ENCODE peak calls at places on chromosome 2, in seven cellular contexts. R is bronchial epithelial cell, V is GM13976, C is fibroblast of the aortic adventitia, Q is mucosa of descending colon, L is nephron progenitor cell, J is fibroblast of pulmonary artery. A is an unnamed sample.

GRCh38 chr2:43110442-43110871 is 115.9 kb downstream of the ZFP36L2 start:
- DNase-seq in R (no peak), V (no peak), C (peak), Q (no peak), L (no peak), J (peak), A (no peak)

GRCh38 chr2:168454737-168455691 is 1.1 kb upstream of the CERS6 start:
- DNase-seq in R (no peak), V (no peak), C (no peak), Q (no peak), L (no peak), J (no peak), A (no peak)

GRCh38 chr2:168686485-168687191 is 115.8 kb upstream of the NOSTRIN start:
- DNase-seq in R (peak), V (no peak), C (peak), Q (no peak), L (no peak), J (peak), A (no peak)

GRCh38 chr2:31940920-31941319 is 69.9 kb downstream of the MEMO1 start:
- DNase-seq in R (peak), V (no peak), C (no peak), Q (no peak), L (no peak), J (no peak), A (no peak)

GRCh38 chr2:138676654-138677053 is 103.5 kb downstream of the NXPH2 start:
- DNase-seq in R (peak), V (no peak), C (no peak), Q (no peak), L (no peak), J (no peak), A (peak)

GRCh38 chr2:238107525-238108422 is 7.6 kb downstream of the ESPNL start:
- DNase-seq in R (no peak), V (peak), C (no peak), Q (peak), L (no peak), J (no peak), A (no peak)

GRCh38 chr2:204010611-204011560 is 74.3 kb downstream of the ICOS start:
- DNase-seq in R (peak), V (no peak), C (no peak), Q (no peak), L (no peak), J (no peak), A (no peak)

GRCh38 chr2:167388497-167388896 is 500.2 kb downstream of the XIRP2 start:
- DNase-seq in R (no peak), V (no peak), C (no peak), Q (no peak), L (no peak), J (no peak), A (no peak)

GRCh38 chr2:75561566-75562512 is 1.1 kb upstream of the EVA1A start:
- DNase-seq in R (peak), V (peak), C (no peak), Q (no peak), L (no peak), J (no peak), A (no peak)

GRCh38 chr2:151078889-151079288 is 182.8 kb downstream of the RBM43 start:
- DNase-seq in R (no peak), V (no peak), C (no peak), Q (no peak), L (no peak), J (no peak), A (no peak)

GRCh38 chr2:105438104-105438929 is 39.5 kb upstream of the FHL2 start:
- DNase-seq in R (no peak), V (no peak), C (peak), Q (peak), L (peak), J (peak), A (no peak)

GRCh38 chr2:230068658-230069080 is at the start of gene SLC16A14:
- DNase-seq in R (peak), V (peak), C (peak), Q (no peak), L (peak), J (peak), A (peak)

GRCh38 chr2:20223345-20224190 is 1.4 kb downstream of the SDC1 start:
- DNase-seq in R (no peak), V (no peak), C (peak), Q (peak), L (peak), J (peak), A (no peak)

GRCh38 chr2:5839563-5839962 is 147.4 kb downstream of the SOX11 start:
- DNase-seq in R (no peak), V (no peak), C (no peak), Q (no peak), L (peak), J (no peak), A (no peak)

GRCh38 chr2:108588070-108588668 is 53.9 kb downstream of the LIMS1 start:
- DNase-seq in R (peak), V (no peak), C (peak), Q (no peak), L (no peak), J (peak), A (no peak)

GRCh38 chr2:84741182-84741822 is 139.6 kb downstream of the TRABD2A start:
- DNase-seq in R (peak), V (peak), C (peak), Q (peak), L (no peak), J (peak), A (no peak)

GRCh38 chr2:230928701-230929380 is 3.8 kb upstream of the GPR55 start:
- DNase-seq in R (no peak), V (no peak), C (no peak), Q (peak), L (no peak), J (no peak), A (no peak)

GRCh38 chr2:157061799-157062198 is 195.7 kb upstream of the GALNT5 start:
- DNase-seq in R (no peak), V (no peak), C (no peak), Q (no peak), L (no peak), J (no peak), A (no peak)

GRCh38 chr2:175742367-175742766 is 259.7 kb downstream of the LNPK start:
- DNase-seq in R (peak), V (no peak), C (peak), Q (no peak), L (no peak), J (no peak), A (no peak)

GRCh38 chr2:41869542-41870256 is 178.1 kb upstream of the PKDCC start:
- DNase-seq in R (peak), V (peak), C (peak), Q (peak), L (peak), J (peak), A (no peak)

GRCh38 chr2:95334916-95335641 is 37.9 kb downstream of the KCNIP3 start:
- DNase-seq in R (peak), V (no peak), C (peak), Q (peak), L (no peak), J (peak), A (peak)

GRCh38 chr2:36482576-36483214 is 115.3 kb downstream of the FEZ2 start:
- DNase-seq in R (no peak), V (no peak), C (no peak), Q (no peak), L (no peak), J (peak), A (peak)

GRCh38 chr2:80252294-80252986 is 52.1 kb downstream of the LRRTM1 start:
- DNase-seq in R (no peak), V (no peak), C (no peak), Q (no peak), L (no peak), J (no peak), A (no peak)

GRCh38 chr2:134282638-134283400 is 28.9 kb downstream of the MGAT5 start:
- DNase-seq in R (no peak), V (peak), C (no peak), Q (no peak), L (no peak), J (no peak), A (no peak)

GRCh38 chr2:46521215-46521683 is 41.9 kb downstream of the TMEM247 start:
- DNase-seq in R (peak), V (no peak), C (peak), Q (no peak), L (no peak), J (peak), A (no peak)

GRCh38 chr2:7403092-7403775 is 486.0 kb downstream of the RNF144A start:
- DNase-seq in R (no peak), V (no peak), C (no peak), Q (no peak), L (no peak), J (no peak), A (no peak)

GRCh38 chr2:23639406-23639982 is 254.5 kb downstream of the KLHL29 start:
- DNase-seq in R (no peak), V (no peak), C (no peak), Q (no peak), L (no peak), J (no peak), A (no peak)

GRCh38 chr2:149418065-149418464 is 87.7 kb downstream of the LYPD6 start:
- DNase-seq in R (peak), V (no peak), C (no peak), Q (no peak), L (no peak), J (no peak), A (no peak)

GRCh38 chr2:79717364-79718007 is 204.6 kb downstream of the CTNNA2 start:
- DNase-seq in R (no peak), V (no peak), C (peak), Q (no peak), L (peak), J (peak), A (peak)

GRCh38 chr2:174004900-174005605 is 39.9 kb upstream of the SP3 start:
- DNase-seq in R (peak), V (no peak), C (peak), Q (no peak), L (no peak), J (peak), A (no peak)

GRCh38 chr2:73776869-73777519 is 2.9 kb downstream of the DUSP11 start:
- DNase-seq in R (peak), V (no peak), C (peak), Q (no peak), L (no peak), J (peak), A (no peak)

GRCh38 chr2:223549215-223549614 is 52.9 kb downstream of the SCG2 start:
- DNase-seq in R (peak), V (no peak), C (peak), Q (no peak), L (no peak), J (peak), A (no peak)

GRCh38 chr2:213216461-213216860 is 65.0 kb upstream of the IKZF2 start:
- DNase-seq in R (peak), V (no peak), C (peak), Q (no peak), L (no peak), J (peak), A (no peak)

GRCh38 chr2:207504513-207505171 is 25.1 kb upstream of the CREB1 start:
- DNase-seq in R (peak), V (no peak), C (peak), Q (no peak), L (peak), J (peak), A (no peak)

GRCh38 chr2:178066890-178067669 is 5.5 kb downstream of the PDE11A start:
- DNase-seq in R (no peak), V (no peak), C (no peak), Q (no peak), L (no peak), J (no peak), A (peak)

GRCh38 chr2:167944825-167945659 is 302.4 kb downstream of the STK39 start:
- DNase-seq in R (no peak), V (no peak), C (peak), Q (no peak), L (no peak), J (peak), A (peak)

DNA sequence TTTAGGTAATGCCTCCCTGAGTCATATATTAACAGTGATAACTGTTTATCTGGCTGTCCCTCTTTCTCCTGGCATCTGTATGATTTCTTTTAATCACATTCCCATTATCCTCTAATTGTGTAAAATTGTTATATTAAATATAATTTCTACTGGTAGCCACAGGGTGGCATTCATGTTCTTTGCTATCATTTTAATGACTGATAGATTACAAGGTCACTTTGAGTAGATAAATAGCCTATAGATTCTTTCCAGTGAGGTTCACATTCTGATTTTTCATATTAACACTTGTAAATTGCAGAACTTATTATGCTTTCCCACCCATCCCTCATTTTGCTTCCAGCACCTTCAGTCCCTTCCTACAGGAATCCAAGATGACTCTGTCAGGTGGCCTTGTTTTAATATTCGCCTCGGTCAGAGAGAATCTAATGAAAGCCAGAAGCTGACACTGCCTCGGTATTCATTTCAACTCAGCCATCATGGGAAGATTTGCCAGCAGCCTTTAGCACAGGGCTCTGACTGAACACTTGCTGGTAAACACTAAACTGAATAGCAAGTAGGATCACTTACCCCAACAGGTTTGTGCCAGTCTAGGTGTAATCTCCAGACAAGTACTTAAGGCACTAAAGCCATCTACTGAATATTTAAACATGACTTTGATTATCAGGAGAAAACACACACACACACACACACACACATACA is 101.2 kb upstream of the FSHR start:
- DNase-seq in R (no peak), V (no peak), C (peak), Q (no peak), L (no peak), J (peak), A (no peak)
- TF ChIP-seq CTCF in R (no peak), V (no peak), C (no peak), Q (no peak), L (no peak), J (peak), A (no peak)

GRCh38 chr2:81523344-81523743 is 1218.8 kb upstream of the LRRTM1 start:
- DNase-seq in R (no peak), V (no peak), C (no peak), Q (no peak), L (no peak), J (no peak), A (no peak)
- TF ChIP-seq CTCF in R (no peak), V (no peak), C (no peak), Q (no peak), L (no peak), J (no peak), A (no peak)

GRCh38 chr2:33391582-33392255 is 84.7 kb upstream of the RASGRP3 start:
- DNase-seq in R (no peak), V (no peak), C (peak), Q (no peak), L (no peak), J (no peak), A (no peak)

GRCh38 chr2:33392366-33392765 is 84.1 kb upstream of the RASGRP3 start:
- DNase-seq in R (no peak), V (no peak), C (no peak), Q (no peak), L (no peak), J (no peak), A (no peak)

DNA sequence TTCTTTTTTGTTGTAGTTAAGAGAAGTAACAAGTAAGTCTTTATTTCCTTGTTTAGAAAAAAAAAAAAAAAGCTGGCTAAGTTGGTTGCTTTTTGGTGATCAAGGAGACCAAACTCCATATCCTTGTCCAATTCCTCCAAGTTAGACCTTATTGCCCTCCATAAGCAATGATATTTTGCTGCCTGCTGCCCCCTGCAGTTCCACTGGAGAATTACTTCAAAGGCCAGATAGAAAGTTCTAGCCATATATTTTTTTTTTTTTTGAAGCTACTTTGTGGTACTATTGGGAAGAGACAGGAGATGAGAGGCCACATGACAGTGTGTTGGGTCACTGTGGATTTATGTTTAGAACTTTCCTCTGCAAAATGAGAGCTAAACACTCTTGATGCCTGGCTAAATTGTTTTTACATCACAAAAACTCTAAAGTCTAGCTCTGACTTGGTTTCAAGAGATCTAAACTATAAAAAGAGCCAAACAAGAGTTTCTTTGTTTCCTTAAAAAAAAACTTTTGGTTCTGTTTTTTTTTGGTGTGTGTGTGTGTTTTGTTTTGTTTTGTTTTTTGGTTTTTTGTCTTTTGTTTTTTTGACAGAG is 80.7 kb upstream of the RASGRP3 start:
- DNase-seq in R (peak), V (peak), C (peak), Q (peak), L (peak), J (peak), A (no peak)
- TF ChIP-seq CTCF in R (peak), V (peak), C (peak), Q (peak), L (peak), J (peak), A (peak)

DNA sequence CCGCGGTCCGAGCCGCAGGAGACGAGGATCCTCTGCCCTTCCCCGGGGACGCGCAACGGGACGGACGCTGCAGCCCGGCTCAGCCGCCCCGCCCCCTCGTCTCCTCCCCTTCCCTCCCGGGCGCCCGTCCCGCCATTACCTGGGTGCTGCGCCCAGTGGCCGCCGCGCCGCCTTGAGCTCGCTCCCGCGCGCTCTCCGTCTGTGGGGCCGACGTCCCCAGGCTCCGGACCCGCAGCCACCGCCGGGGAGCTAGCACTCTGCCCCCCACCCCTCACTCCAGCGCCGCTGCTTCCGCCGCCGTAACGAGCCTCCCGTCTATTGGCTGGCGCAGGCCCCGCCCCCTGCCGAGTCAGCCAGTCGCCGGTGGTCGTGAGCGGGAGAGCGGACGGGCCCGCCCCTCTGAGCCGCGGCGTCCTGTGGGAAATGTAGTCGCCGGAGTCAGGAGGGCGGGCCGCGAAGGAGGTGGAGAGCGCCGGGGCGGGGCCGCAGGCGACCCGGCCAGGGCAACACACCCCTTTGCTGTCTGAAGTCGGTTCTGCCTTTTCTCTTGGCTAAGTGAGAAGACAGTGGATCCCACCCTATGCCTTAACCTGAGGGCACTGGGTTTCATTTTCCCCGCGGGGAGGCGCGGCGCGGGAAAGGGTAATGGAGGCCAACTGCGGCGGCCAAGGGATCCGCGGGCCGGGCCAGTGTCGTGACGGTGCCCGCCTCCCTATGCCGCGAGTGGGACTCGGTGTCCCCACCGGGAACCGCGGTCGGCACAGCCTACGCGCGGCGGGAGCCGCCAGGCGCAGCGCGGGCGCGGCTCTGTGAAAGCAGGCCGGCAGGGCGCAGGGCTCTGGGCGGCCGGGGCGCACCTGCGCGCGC is at the start of gene SAP130:
- DNase-seq in R (peak), V (peak), C (peak), Q (peak), L (peak), J (peak), A (peak)
- TF ChIP-seq CTCF in R (no peak), V (no peak), C (no peak), Q (no peak), L (no peak), J (no peak), A (no peak)

DNA sequence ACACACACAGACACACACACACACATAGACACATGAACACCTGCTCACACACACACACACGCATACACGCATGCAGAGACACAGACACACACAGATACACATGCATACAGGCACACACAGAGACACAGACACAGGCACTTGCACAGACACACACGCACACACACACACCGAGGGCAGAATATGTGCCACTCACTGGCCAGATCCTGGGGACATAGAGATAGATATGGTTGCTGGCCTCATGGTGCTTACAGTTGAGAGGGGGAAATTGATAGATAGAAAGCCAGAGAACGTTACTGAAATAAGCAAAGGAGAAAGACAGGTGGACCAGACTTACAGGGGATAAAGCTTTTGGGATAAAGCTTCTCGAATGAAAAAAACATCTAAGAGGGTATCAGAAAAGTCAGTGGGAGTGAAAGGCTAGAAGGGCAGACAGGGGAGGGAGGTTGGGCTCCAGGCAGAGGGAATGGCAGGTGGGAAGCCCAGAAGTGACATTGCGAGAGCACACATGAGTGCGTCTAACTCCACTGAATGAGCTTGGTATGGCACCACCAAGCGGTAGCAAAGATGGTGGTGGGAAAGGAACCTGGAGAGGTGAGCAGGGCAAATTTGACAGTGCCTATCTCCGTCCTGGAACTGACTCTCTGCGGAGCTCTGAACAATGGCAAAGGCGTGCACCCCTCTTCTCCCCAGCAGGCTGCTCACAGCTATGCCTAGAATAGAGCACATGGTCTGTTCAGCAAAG is 390.1 kb upstream of the TRIB2 start:
- DNase-seq in R (no peak), V (peak), C (no peak), Q (no peak), L (no peak), J (no peak), A (no peak)
- TF ChIP-seq CTCF in R (peak), V (peak), C (no peak), Q (no peak), L (peak), J (no peak), A (peak)